ENCODE peak calls at places on chromosomes 4 and X, in eight cellular contexts. One of them, this sample, is unnamed.

GRCh38 chrX:1462596-1463251 is 10.0 kb upstream of the ASMTL start:
- DNase-seq in lower lobe of right lung: peak
- DNase-seq in NCI-H1105 treated with DMSO at 0.1 percent for 48 hours: no peak
- DNase-seq in stimulated activated CD8-positive, alpha-beta memory T cell treated with anti-CD3 and anti-CD28 coated beads, Interleukin-4, amount 100 ng/mL, for 24 hours: peak
- DNase-seq in progenitor cell of endocrine pancreas: no peak
- DNase-seq in ascending aorta: peak
- DNase-seq in naive thymus-derived CD8-positive, alpha-beta T cell: peak
- DNase-seq in LoVo: no peak
- DNase-seq in this sample: peak

GRCh38 chrX:22912598-22912997 is 87.2 kb upstream of the DDX53 start:
- DNase-seq in naive thymus-derived CD8-positive, alpha-beta T cell: no peak
- DNase-seq in progenitor cell of endocrine pancreas: no peak
- DNase-seq in LoVo: no peak
- DNase-seq in stimulated activated CD8-positive, alpha-beta memory T cell treated with anti-CD3 and anti-CD28 coated beads, Interleukin-4, amount 100 ng/mL, for 24 hours: no peak
- DNase-seq in ascending aorta: no peak
- DNase-seq in lower lobe of right lung: no peak
- DNase-seq in NCI-H1105 treated with DMSO at 0.1 percent for 48 hours: no peak
- DNase-seq in this sample: no peak

GRCh38 chr4:185742766-185743165 is 69.2 kb downstream of the SORBS2 start:
- DNase-seq in NCI-H1105 treated with DMSO at 0.1 percent for 48 hours: no peak
- DNase-seq in LoVo: no peak
- DNase-seq in naive thymus-derived CD8-positive, alpha-beta T cell: no peak
- DNase-seq in lower lobe of right lung: no peak
- DNase-seq in ascending aorta: no peak
- DNase-seq in progenitor cell of endocrine pancreas: no peak
- DNase-seq in stimulated activated CD8-positive, alpha-beta memory T cell treated with anti-CD3 and anti-CD28 coated beads, Interleukin-4, amount 100 ng/mL, for 24 hours: no peak
- DNase-seq in this sample: peak

GRCh38 chr4:105990933-105991332 is 95.7 kb downstream of the NPNT start:
- DNase-seq in LoVo: peak
- DNase-seq in lower lobe of right lung: peak
- DNase-seq in naive thymus-derived CD8-positive, alpha-beta T cell: no peak
- DNase-seq in stimulated activated CD8-positive, alpha-beta memory T cell treated with anti-CD3 and anti-CD28 coated beads, Interleukin-4, amount 100 ng/mL, for 24 hours: no peak
- DNase-seq in NCI-H1105 treated with DMSO at 0.1 percent for 48 hours: no peak
- DNase-seq in ascending aorta: peak
- DNase-seq in progenitor cell of endocrine pancreas: no peak
- DNase-seq in this sample: no peak

GRCh38 chrX:100995469-100995868 is 26.0 kb downstream of the ARL13A start:
- DNase-seq in LoVo: no peak
- DNase-seq in ascending aorta: no peak
- DNase-seq in naive thymus-derived CD8-positive, alpha-beta T cell: no peak
- DNase-seq in progenitor cell of endocrine pancreas: no peak
- DNase-seq in lower lobe of right lung: no peak
- DNase-seq in NCI-H1105 treated with DMSO at 0.1 percent for 48 hours: no peak
- DNase-seq in stimulated activated CD8-positive, alpha-beta memory T cell treated with anti-CD3 and anti-CD28 coated beads, Interleukin-4, amount 100 ng/mL, for 24 hours: peak
- DNase-seq in this sample: peak

GRCh38 chrX:39050427-39050826 is 249.2 kb downstream of the MID1IP1 start:
- DNase-seq in progenitor cell of endocrine pancreas: no peak
- DNase-seq in naive thymus-derived CD8-positive, alpha-beta T cell: no peak
- DNase-seq in lower lobe of right lung: no peak
- DNase-seq in stimulated activated CD8-positive, alpha-beta memory T cell treated with anti-CD3 and anti-CD28 coated beads, Interleukin-4, amount 100 ng/mL, for 24 hours: no peak
- DNase-seq in LoVo: no peak
- DNase-seq in NCI-H1105 treated with DMSO at 0.1 percent for 48 hours: no peak
- DNase-seq in ascending aorta: no peak
- DNase-seq in this sample: no peak

GRCh38 chr4:37644962-37645361 is 41.2 kb downstream of the RELL1 start:
- DNase-seq in lower lobe of right lung: no peak
- DNase-seq in naive thymus-derived CD8-positive, alpha-beta T cell: no peak
- DNase-seq in progenitor cell of endocrine pancreas: no peak
- DNase-seq in LoVo: no peak
- DNase-seq in ascending aorta: no peak
- DNase-seq in NCI-H1105 treated with DMSO at 0.1 percent for 48 hours: no peak
- DNase-seq in stimulated activated CD8-positive, alpha-beta memory T cell treated with anti-CD3 and anti-CD28 coated beads, Interleukin-4, amount 100 ng/mL, for 24 hours: no peak
- DNase-seq in this sample: no peak

GRCh38 chrX:124829930-124830329 is 483.6 kb downstream of the SH2D1A start:
- DNase-seq in naive thymus-derived CD8-positive, alpha-beta T cell: no peak
- DNase-seq in NCI-H1105 treated with DMSO at 0.1 percent for 48 hours: no peak
- DNase-seq in stimulated activated CD8-positive, alpha-beta memory T cell treated with anti-CD3 and anti-CD28 coated beads, Interleukin-4, amount 100 ng/mL, for 24 hours: no peak
- DNase-seq in LoVo: no peak
- DNase-seq in lower lobe of right lung: no peak
- DNase-seq in ascending aorta: no peak
- DNase-seq in progenitor cell of endocrine pancreas: no peak
- DNase-seq in this sample: no peak

GRCh38 chr4:157514711-157515110 is 294.2 kb downstream of the GRIA2 start:
- DNase-seq in progenitor cell of endocrine pancreas: no peak
- DNase-seq in LoVo: no peak
- DNase-seq in lower lobe of right lung: no peak
- DNase-seq in naive thymus-derived CD8-positive, alpha-beta T cell: no peak
- DNase-seq in NCI-H1105 treated with DMSO at 0.1 percent for 48 hours: no peak
- DNase-seq in ascending aorta: no peak
- DNase-seq in stimulated activated CD8-positive, alpha-beta memory T cell treated with anti-CD3 and anti-CD28 coated beads, Interleukin-4, amount 100 ng/mL, for 24 hours: no peak
- DNase-seq in this sample: no peak

GRCh38 chr4:77044458-77045124 is 31.2 kb downstream of the CCNI start:
- DNase-seq in naive thymus-derived CD8-positive, alpha-beta T cell: no peak
- DNase-seq in LoVo: peak
- DNase-seq in progenitor cell of endocrine pancreas: no peak
- DNase-seq in stimulated activated CD8-positive, alpha-beta memory T cell treated with anti-CD3 and anti-CD28 coated beads, Interleukin-4, amount 100 ng/mL, for 24 hours: no peak
- DNase-seq in NCI-H1105 treated with DMSO at 0.1 percent for 48 hours: no peak
- DNase-seq in lower lobe of right lung: no peak
- DNase-seq in ascending aorta: no peak
- DNase-seq in this sample: no peak

GRCh38 chr4:45155081-45155777 is 428.9 kb upstream of the GNPDA2 start:
- DNase-seq in naive thymus-derived CD8-positive, alpha-beta T cell: no peak
- DNase-seq in lower lobe of right lung: no peak
- DNase-seq in NCI-H1105 treated with DMSO at 0.1 percent for 48 hours: no peak
- DNase-seq in ascending aorta: no peak
- DNase-seq in stimulated activated CD8-positive, alpha-beta memory T cell treated with anti-CD3 and anti-CD28 coated beads, Interleukin-4, amount 100 ng/mL, for 24 hours: no peak
- DNase-seq in progenitor cell of endocrine pancreas: no peak
- DNase-seq in LoVo: no peak
- DNase-seq in this sample: no peak

GRCh38 chr4:152165851-152166250 is 370.0 kb downstream of the FBXW7 start:
- DNase-seq in ascending aorta: no peak
- DNase-seq in LoVo: no peak
- DNase-seq in lower lobe of right lung: no peak
- DNase-seq in NCI-H1105 treated with DMSO at 0.1 percent for 48 hours: no peak
- DNase-seq in progenitor cell of endocrine pancreas: no peak
- DNase-seq in naive thymus-derived CD8-positive, alpha-beta T cell: no peak
- DNase-seq in stimulated activated CD8-positive, alpha-beta memory T cell treated with anti-CD3 and anti-CD28 coated beads, Interleukin-4, amount 100 ng/mL, for 24 hours: no peak
- DNase-seq in this sample: no peak

GRCh38 chr4:139015269-139015947 is at the start of gene NOCT:
- DNase-seq in naive thymus-derived CD8-positive, alpha-beta T cell: peak
- DNase-seq in progenitor cell of endocrine pancreas: peak
- DNase-seq in lower lobe of right lung: peak
- DNase-seq in LoVo: peak
- DNase-seq in ascending aorta: peak
- DNase-seq in stimulated activated CD8-positive, alpha-beta memory T cell treated with anti-CD3 and anti-CD28 coated beads, Interleukin-4, amount 100 ng/mL, for 24 hours: peak
- DNase-seq in NCI-H1105 treated with DMSO at 0.1 percent for 48 hours: peak
- DNase-seq in this sample: peak

GRCh38 chr4:608236-608635 is 17.1 kb upstream of the PDE6B start:
- DNase-seq in LoVo: no peak
- DNase-seq in NCI-H1105 treated with DMSO at 0.1 percent for 48 hours: no peak
- DNase-seq in stimulated activated CD8-positive, alpha-beta memory T cell treated with anti-CD3 and anti-CD28 coated beads, Interleukin-4, amount 100 ng/mL, for 24 hours: no peak
- DNase-seq in naive thymus-derived CD8-positive, alpha-beta T cell: no peak
- DNase-seq in ascending aorta: peak
- DNase-seq in progenitor cell of endocrine pancreas: no peak
- DNase-seq in lower lobe of right lung: no peak
- DNase-seq in this sample: no peak

GRCh38 chr4:68256284-68256683 is 10.8 kb upstream of the TMPRSS11B start:
- DNase-seq in progenitor cell of endocrine pancreas: no peak
- DNase-seq in lower lobe of right lung: no peak
- DNase-seq in naive thymus-derived CD8-positive, alpha-beta T cell: no peak
- DNase-seq in stimulated activated CD8-positive, alpha-beta memory T cell treated with anti-CD3 and anti-CD28 coated beads, Interleukin-4, amount 100 ng/mL, for 24 hours: no peak
- DNase-seq in NCI-H1105 treated with DMSO at 0.1 percent for 48 hours: no peak
- DNase-seq in ascending aorta: no peak
- DNase-seq in LoVo: no peak
- DNase-seq in this sample: no peak

GRCh38 chrX:40140706-40141499 is 43.1 kb upstream of the BCOR start:
- DNase-seq in NCI-H1105 treated with DMSO at 0.1 percent for 48 hours: no peak
- DNase-seq in progenitor cell of endocrine pancreas: no peak
- DNase-seq in ascending aorta: peak
- DNase-seq in stimulated activated CD8-positive, alpha-beta memory T cell treated with anti-CD3 and anti-CD28 coated beads, Interleukin-4, amount 100 ng/mL, for 24 hours: no peak
- DNase-seq in LoVo: no peak
- DNase-seq in naive thymus-derived CD8-positive, alpha-beta T cell: no peak
- DNase-seq in lower lobe of right lung: peak
- DNase-seq in this sample: no peak

GRCh38 chr4:21885770-21886169 is 62.8 kb downstream of the KCNIP4 start:
- DNase-seq in NCI-H1105 treated with DMSO at 0.1 percent for 48 hours: no peak
- DNase-seq in stimulated activated CD8-positive, alpha-beta memory T cell treated with anti-CD3 and anti-CD28 coated beads, Interleukin-4, amount 100 ng/mL, for 24 hours: no peak
- DNase-seq in naive thymus-derived CD8-positive, alpha-beta T cell: no peak
- DNase-seq in ascending aorta: no peak
- DNase-seq in LoVo: no peak
- DNase-seq in lower lobe of right lung: no peak
- DNase-seq in progenitor cell of endocrine pancreas: no peak
- DNase-seq in this sample: no peak

GRCh38 chr4:77358315-77358928 is 201.4 kb downstream of the CCNG2 start:
- DNase-seq in LoVo: peak
- DNase-seq in NCI-H1105 treated with DMSO at 0.1 percent for 48 hours: peak
- DNase-seq in stimulated activated CD8-positive, alpha-beta memory T cell treated with anti-CD3 and anti-CD28 coated beads, Interleukin-4, amount 100 ng/mL, for 24 hours: no peak
- DNase-seq in lower lobe of right lung: no peak
- DNase-seq in progenitor cell of endocrine pancreas: peak
- DNase-seq in naive thymus-derived CD8-positive, alpha-beta T cell: no peak
- DNase-seq in ascending aorta: no peak
- DNase-seq in this sample: no peak

GRCh38 chr4:74284074-74284473 is 24.2 kb upstream of the EPGN start:
- DNase-seq in naive thymus-derived CD8-positive, alpha-beta T cell: no peak
- DNase-seq in ascending aorta: no peak
- DNase-seq in lower lobe of right lung: no peak
- DNase-seq in stimulated activated CD8-positive, alpha-beta memory T cell treated with anti-CD3 and anti-CD28 coated beads, Interleukin-4, amount 100 ng/mL, for 24 hours: no peak
- DNase-seq in NCI-H1105 treated with DMSO at 0.1 percent for 48 hours: no peak
- DNase-seq in LoVo: peak
- DNase-seq in progenitor cell of endocrine pancreas: no peak
- DNase-seq in this sample: no peak

GRCh38 chrX:30246769-30247489 is at the start of gene MAGEB1:
- DNase-seq in progenitor cell of endocrine pancreas: no peak
- DNase-seq in lower lobe of right lung: no peak
- DNase-seq in ascending aorta: no peak
- DNase-seq in naive thymus-derived CD8-positive, alpha-beta T cell: no peak
- DNase-seq in NCI-H1105 treated with DMSO at 0.1 percent for 48 hours: no peak
- DNase-seq in stimulated activated CD8-positive, alpha-beta memory T cell treated with anti-CD3 and anti-CD28 coated beads, Interleukin-4, amount 100 ng/mL, for 24 hours: no peak
- DNase-seq in LoVo: no peak
- DNase-seq in this sample: no peak

GRCh38 chr4:173420324-173420752 is 21.4 kb upstream of the SCRG1 start:
- DNase-seq in naive thymus-derived CD8-positive, alpha-beta T cell: no peak
- DNase-seq in ascending aorta: no peak
- DNase-seq in lower lobe of right lung: no peak
- DNase-seq in NCI-H1105 treated with DMSO at 0.1 percent for 48 hours: peak
- DNase-seq in progenitor cell of endocrine pancreas: no peak
- DNase-seq in LoVo: peak
- DNase-seq in stimulated activated CD8-positive, alpha-beta memory T cell treated with anti-CD3 and anti-CD28 coated beads, Interleukin-4, amount 100 ng/mL, for 24 hours: no peak
- DNase-seq in this sample: no peak

GRCh38 chr4:55733874-55734437 is 85.6 kb upstream of the EXOC1L start:
- DNase-seq in lower lobe of right lung: peak
- DNase-seq in progenitor cell of endocrine pancreas: no peak
- DNase-seq in naive thymus-derived CD8-positive, alpha-beta T cell: no peak
- DNase-seq in LoVo: peak
- DNase-seq in NCI-H1105 treated with DMSO at 0.1 percent for 48 hours: no peak
- DNase-seq in ascending aorta: no peak
- DNase-seq in stimulated activated CD8-positive, alpha-beta memory T cell treated with anti-CD3 and anti-CD28 coated beads, Interleukin-4, amount 100 ng/mL, for 24 hours: no peak
- DNase-seq in this sample: no peak

GRCh38 chr4:48623182-48623780 is 133.2 kb downstream of the ZAR1 start:
- DNase-seq in LoVo: no peak
- DNase-seq in lower lobe of right lung: no peak
- DNase-seq in NCI-H1105 treated with DMSO at 0.1 percent for 48 hours: no peak
- DNase-seq in naive thymus-derived CD8-positive, alpha-beta T cell: no peak
- DNase-seq in progenitor cell of endocrine pancreas: no peak
- DNase-seq in stimulated activated CD8-positive, alpha-beta memory T cell treated with anti-CD3 and anti-CD28 coated beads, Interleukin-4, amount 100 ng/mL, for 24 hours: no peak
- DNase-seq in ascending aorta: no peak
- DNase-seq in this sample: no peak

GRCh38 chrX:129649268-129650182 is 5.2 kb downstream of the APLN start:
- DNase-seq in NCI-H1105 treated with DMSO at 0.1 percent for 48 hours: no peak
- DNase-seq in naive thymus-derived CD8-positive, alpha-beta T cell: no peak
- DNase-seq in stimulated activated CD8-positive, alpha-beta memory T cell treated with anti-CD3 and anti-CD28 coated beads, Interleukin-4, amount 100 ng/mL, for 24 hours: no peak
- DNase-seq in progenitor cell of endocrine pancreas: no peak
- DNase-seq in LoVo: no peak
- DNase-seq in lower lobe of right lung: no peak
- DNase-seq in ascending aorta: no peak
- DNase-seq in this sample: no peak

GRCh38 chrX:130770615-130771014 is 132.4 kb downstream of the ENOX2 start:
- DNase-seq in ascending aorta: no peak
- DNase-seq in stimulated activated CD8-positive, alpha-beta memory T cell treated with anti-CD3 and anti-CD28 coated beads, Interleukin-4, amount 100 ng/mL, for 24 hours: no peak
- DNase-seq in NCI-H1105 treated with DMSO at 0.1 percent for 48 hours: no peak
- DNase-seq in LoVo: no peak
- DNase-seq in progenitor cell of endocrine pancreas: no peak
- DNase-seq in lower lobe of right lung: no peak
- DNase-seq in naive thymus-derived CD8-positive, alpha-beta T cell: no peak
- DNase-seq in this sample: no peak

GRCh38 chrX:40908857-40909475 is 173.6 kb upstream of the MED14 start:
- DNase-seq in stimulated activated CD8-positive, alpha-beta memory T cell treated with anti-CD3 and anti-CD28 coated beads, Interleukin-4, amount 100 ng/mL, for 24 hours: no peak
- DNase-seq in ascending aorta: no peak
- DNase-seq in lower lobe of right lung: no peak
- DNase-seq in naive thymus-derived CD8-positive, alpha-beta T cell: no peak
- DNase-seq in LoVo: peak
- DNase-seq in progenitor cell of endocrine pancreas: no peak
- DNase-seq in NCI-H1105 treated with DMSO at 0.1 percent for 48 hours: no peak
- DNase-seq in this sample: no peak

GRCh38 chr4:19224820-19225219 is 1026.9 kb upstream of the SLIT2 start:
- DNase-seq in LoVo: peak
- DNase-seq in progenitor cell of endocrine pancreas: no peak
- DNase-seq in naive thymus-derived CD8-positive, alpha-beta T cell: no peak
- DNase-seq in stimulated activated CD8-positive, alpha-beta memory T cell treated with anti-CD3 and anti-CD28 coated beads, Interleukin-4, amount 100 ng/mL, for 24 hours: no peak
- DNase-seq in lower lobe of right lung: no peak
- DNase-seq in ascending aorta: no peak
- DNase-seq in NCI-H1105 treated with DMSO at 0.1 percent for 48 hours: peak
- DNase-seq in this sample: no peak

GRCh38 chr4:37685726-37686372 is 327 bp downstream of the RELL1 start:
- DNase-seq in LoVo: peak
- DNase-seq in progenitor cell of endocrine pancreas: no peak
- DNase-seq in lower lobe of right lung: no peak
- DNase-seq in ascending aorta: peak
- DNase-seq in naive thymus-derived CD8-positive, alpha-beta T cell: peak
- DNase-seq in NCI-H1105 treated with DMSO at 0.1 percent for 48 hours: peak
- DNase-seq in stimulated activated CD8-positive, alpha-beta memory T cell treated with anti-CD3 and anti-CD28 coated beads, Interleukin-4, amount 100 ng/mL, for 24 hours: peak
- DNase-seq in this sample: peak

GRCh38 chr4:13700196-13701140 is 72.9 kb upstream of the BOD1L1 start:
- DNase-seq in ascending aorta: no peak
- DNase-seq in stimulated activated CD8-positive, alpha-beta memory T cell treated with anti-CD3 and anti-CD28 coated beads, Interleukin-4, amount 100 ng/mL, for 24 hours: no peak
- DNase-seq in naive thymus-derived CD8-positive, alpha-beta T cell: no peak
- DNase-seq in LoVo: peak
- DNase-seq in progenitor cell of endocrine pancreas: no peak
- DNase-seq in lower lobe of right lung: no peak
- DNase-seq in NCI-H1105 treated with DMSO at 0.1 percent for 48 hours: no peak
- DNase-seq in this sample: no peak

GRCh38 chr4:17197070-17197469 is 298.6 kb upstream of the LDB2 start:
- DNase-seq in ascending aorta: no peak
- DNase-seq in LoVo: no peak
- DNase-seq in progenitor cell of endocrine pancreas: no peak
- DNase-seq in naive thymus-derived CD8-positive, alpha-beta T cell: no peak
- DNase-seq in stimulated activated CD8-positive, alpha-beta memory T cell treated with anti-CD3 and anti-CD28 coated beads, Interleukin-4, amount 100 ng/mL, for 24 hours: no peak
- DNase-seq in lower lobe of right lung: no peak
- DNase-seq in NCI-H1105 treated with DMSO at 0.1 percent for 48 hours: no peak
- DNase-seq in this sample: no peak

GRCh38 chr4:181524455-181524854 is 718.7 kb upstream of the TENM3 start:
- DNase-seq in naive thymus-derived CD8-positive, alpha-beta T cell: no peak
- DNase-seq in ascending aorta: no peak
- DNase-seq in NCI-H1105 treated with DMSO at 0.1 percent for 48 hours: no peak
- DNase-seq in LoVo: no peak
- DNase-seq in stimulated activated CD8-positive, alpha-beta memory T cell treated with anti-CD3 and anti-CD28 coated beads, Interleukin-4, amount 100 ng/mL, for 24 hours: no peak
- DNase-seq in progenitor cell of endocrine pancreas: no peak
- DNase-seq in lower lobe of right lung: no peak
- DNase-seq in this sample: no peak

GRCh38 chrX:78619829-78620228 is 39.3 kb downstream of the RTL3 start:
- DNase-seq in LoVo: no peak
- DNase-seq in progenitor cell of endocrine pancreas: no peak
- DNase-seq in stimulated activated CD8-positive, alpha-beta memory T cell treated with anti-CD3 and anti-CD28 coated beads, Interleukin-4, amount 100 ng/mL, for 24 hours: no peak
- DNase-seq in NCI-H1105 treated with DMSO at 0.1 percent for 48 hours: no peak
- DNase-seq in lower lobe of right lung: no peak
- DNase-seq in ascending aorta: no peak
- DNase-seq in naive thymus-derived CD8-positive, alpha-beta T cell: no peak
- DNase-seq in this sample: no peak

GRCh38 chrX:112910418-112910817 is 69.8 kb upstream of the AMOT start:
- DNase-seq in lower lobe of right lung: no peak
- DNase-seq in ascending aorta: no peak
- DNase-seq in LoVo: no peak
- DNase-seq in naive thymus-derived CD8-positive, alpha-beta T cell: no peak
- DNase-seq in progenitor cell of endocrine pancreas: no peak
- DNase-seq in NCI-H1105 treated with DMSO at 0.1 percent for 48 hours: no peak
- DNase-seq in stimulated activated CD8-positive, alpha-beta memory T cell treated with anti-CD3 and anti-CD28 coated beads, Interleukin-4, amount 100 ng/mL, for 24 hours: no peak
- DNase-seq in this sample: no peak

GRCh38 chr4:28730304-28730703 is 1869.7 kb downstream of the STIM2 start:
- DNase-seq in stimulated activated CD8-positive, alpha-beta memory T cell treated with anti-CD3 and anti-CD28 coated beads, Interleukin-4, amount 100 ng/mL, for 24 hours: no peak
- DNase-seq in ascending aorta: no peak
- DNase-seq in naive thymus-derived CD8-positive, alpha-beta T cell: no peak
- DNase-seq in NCI-H1105 treated with DMSO at 0.1 percent for 48 hours: no peak
- DNase-seq in lower lobe of right lung: no peak
- DNase-seq in LoVo: no peak
- DNase-seq in progenitor cell of endocrine pancreas: no peak
- DNase-seq in this sample: no peak

This sample was measured in NK-92 treated with Interleukin-12 subunit alpha and Interleukin-12 subunit beta, amount 100 ng/mL, for 24 hours.